ENCODE peak calls at places on chromosomes 3 and 15, in nine cellular contexts. S, H, Z, U, F, C, E, V and O are unnamed samples. For H3K9me3, the result is how much of the 10 kb centered on the place peaks cover.

GRCh38 chr15:83206971-83207621 is 527 bp downstream of the HDGFL3 start:
- DNase-seq in S (no peak), H (peak), Z (peak), U (no peak), F (peak), C (no peak), E (peak), V (peak), O (peak)

GRCh38 chr3:143331336-143331735 is 211.8 kb downstream of the CHST2 start:
- DNase-seq in S (no peak), H (peak), Z (peak), U (no peak), F (no peak), C (no peak), E (peak), V (no peak), O (no peak)

GRCh38 chr15:23064156-23064555 is 24.8 kb upstream of the TUBGCP5 start:
- DNase-seq in S (no peak), H (no peak), Z (no peak), U (no peak), F (no peak), C (no peak), E (no peak), V (no peak), O (no peak)

GRCh38 chr3:149581681-149582349 is 76.0 kb downstream of the WWTR1 start:
- DNase-seq in S (peak), H (peak), Z (peak), U (no peak), F (no peak), C (no peak), E (peak), V (peak), O (peak)

GRCh38 chr15:63015618-63016017 is 26.9 kb upstream of the TPM1 start:
- DNase-seq in S (peak), H (peak), Z (peak), U (no peak), F (no peak), C (no peak), E (peak), V (no peak), O (no peak)

GRCh38 chr3:146152841-146153240 is 8.1 kb downstream of the PLOD2 start:
- DNase-seq in S (no peak), H (no peak), Z (no peak), U (no peak), F (peak), C (no peak), E (no peak), V (no peak), O (peak)

GRCh38 chr3:172355836-172356235 is 92.4 kb downstream of the GHSR start:
- DNase-seq in S (peak), H (peak), Z (peak), U (no peak), F (no peak), C (no peak), E (peak), V (no peak), O (no peak)

GRCh38 chr3:75983609-75984290 is 198.4 kb upstream of the ZNF717 start:
- DNase-seq in S (peak), H (no peak), Z (no peak), U (no peak), F (no peak), C (no peak), E (peak), V (no peak), O (no peak)

GRCh38 chr3:181105636-181106035 is 116.1 kb upstream of the DNAJC19 start:
- DNase-seq in S (no peak), H (no peak), Z (no peak), U (no peak), F (no peak), C (no peak), E (no peak), V (no peak), O (no peak)

GRCh38 chr3:149247929-149248691 is 26.5 kb upstream of the CP start:
- DNase-seq in S (peak), H (peak), Z (peak), U (no peak), F (no peak), C (no peak), E (peak), V (no peak), O (no peak)

GRCh38 chr15:84981711-84982300 is at the start of gene PDE8A:
- DNase-seq in S (peak), H (peak), Z (peak), U (no peak), F (peak), C (peak), E (peak), V (no peak), O (peak)

GRCh38 chr3:126101521-126101982 is 17.6 kb upstream of the SLC41A3 start:
- DNase-seq in S (no peak), H (no peak), Z (peak), U (no peak), F (no peak), C (no peak), E (no peak), V (no peak), O (peak)

GRCh38 chr15:39638041-39638440 is 57.2 kb downstream of the THBS1 start:
- DNase-seq in S (no peak), H (no peak), Z (no peak), U (no peak), F (no peak), C (no peak), E (no peak), V (no peak), O (no peak)

GRCh38 chr3:36707623-36708409 is 56.5 kb downstream of the DCLK3 start:
- DNase-seq in S (peak), H (peak), Z (no peak), U (no peak), F (no peak), C (no peak), E (peak), V (no peak), O (no peak)

GRCh38 chr3:171810278-171811058 is at the start of gene PLD1:
- DNase-seq in S (peak), H (peak), Z (peak), U (no peak), F (peak), C (peak), E (no peak), V (peak), O (peak)

GRCh38 chr3:39144748-39145380 is 8.5 kb downstream of the CSRNP1 start:
- DNase-seq in S (no peak), H (no peak), Z (no peak), U (no peak), F (no peak), C (no peak), E (no peak), V (no peak), O (no peak)

GRCh38 chr3:185067173-185067572 is 85.7 kb downstream of the C3orf70 start:
- DNase-seq in S (no peak), H (no peak), Z (no peak), U (no peak), F (no peak), C (no peak), E (no peak), V (no peak), O (no peak)

GRCh38 chr15:95875141-95875643 is 455.3 kb upstream of the NR2F2 start:
- DNase-seq in S (no peak), H (peak), Z (peak), U (no peak), F (no peak), C (no peak), E (peak), V (peak), O (no peak)

GRCh38 chr3:172199850-172200369 is 160.5 kb downstream of the FNDC3B start:
- DNase-seq in S (no peak), H (no peak), Z (no peak), U (no peak), F (no peak), C (no peak), E (no peak), V (no peak), O (no peak)

GRCh38 chr3:133853925-133854227 is 41.8 kb downstream of the RAB6B start:
- DNase-seq in S (no peak), H (no peak), Z (no peak), U (no peak), F (no peak), C (no peak), E (no peak), V (no peak), O (no peak)

GRCh38 chr3:114685053-114685630 is 391.3 kb downstream of the TIGIT start:
- DNase-seq in S (no peak), H (no peak), Z (no peak), U (no peak), F (no peak), C (no peak), E (no peak), V (no peak), O (no peak)

GRCh38 chr15:91114301-91114700 is 14.2 kb downstream of the SV2B start:
- DNase-seq in S (no peak), H (no peak), Z (no peak), U (no peak), F (no peak), C (no peak), E (no peak), V (no peak), O (no peak)

GRCh38 chr15:70270752-70271111 is 173.0 kb upstream of the TLE3 start:
- DNase-seq in S (no peak), H (no peak), Z (no peak), U (no peak), F (no peak), C (no peak), E (no peak), V (no peak), O (no peak)

GRCh38 chr3:98690876-98691275 is 72.3 kb upstream of the ST3GAL6 start:
- DNase-seq in S (peak), H (peak), Z (no peak), U (no peak), F (no peak), C (no peak), E (peak), V (no peak), O (no peak)

GRCh38 chr3:33717616-33717865 is 513 bp downstream of the CLASP2 start:
- DNase-seq in S (peak), H (peak), Z (no peak), U (no peak), F (no peak), C (peak), E (no peak), V (peak), O (peak)

GRCh38 chr3:45273681-45274515 is 47.8 kb upstream of the TMEM158 start:
- DNase-seq in S (peak), H (no peak), Z (no peak), U (no peak), F (no peak), C (no peak), E (no peak), V (no peak), O (no peak)

GRCh38 chr3:197737749-197738462 is 1.2 kb upstream of the RUBCN start:
- DNase-seq in S (no peak), H (no peak), Z (no peak), U (no peak), F (no peak), C (no peak), E (no peak), V (no peak), O (no peak)
- H3K27ac ChIP-seq in S (no peak), H (peak), Z (no peak), U (peak), F (no peak), C (peak), E (no peak), V (peak), O (no peak)

DNA sequence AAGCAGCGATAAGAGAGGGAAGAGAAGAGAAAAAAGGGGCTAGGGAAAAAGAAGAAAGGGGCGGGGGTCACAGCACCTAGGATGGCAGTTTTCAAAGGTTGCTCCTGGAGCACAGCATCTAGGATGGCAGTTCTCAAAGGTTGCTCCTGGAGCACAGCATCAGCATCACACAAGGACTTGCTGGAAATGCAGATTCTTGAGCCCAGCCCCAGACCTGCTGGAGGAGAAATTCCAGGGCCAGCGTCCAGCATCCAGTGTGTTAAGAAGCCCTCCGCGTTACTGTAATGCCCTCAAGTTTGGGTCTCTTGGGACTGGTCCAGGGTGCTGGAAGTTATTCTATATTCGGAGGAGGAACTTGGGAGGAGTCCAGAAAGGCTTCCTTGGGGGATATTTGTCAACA is 519.5 kb downstream of the SHQ1 start:
- DNase-seq in S (no peak), H (no peak), Z (no peak), U (no peak), F (no peak), C (no peak), E (no peak), V (no peak), O (no peak)
- H3K4me3 ChIP-seq in S (no peak), H (no peak), Z (no peak), U (no peak), F (no peak), C (no peak), E (no peak), V (no peak), O (no peak)

GRCh38 chr3:197238842-197239241 is 59.6 kb downstream of the DLG1 start:
- DNase-seq in S (no peak), H (no peak), Z (no peak), U (no peak), F (no peak), C (no peak), E (no peak), V (no peak), O (no peak)

GRCh38 chr3:197237897-197238296 is 60.5 kb downstream of the DLG1 start:
- DNase-seq in S (no peak), H (no peak), Z (no peak), U (no peak), F (no peak), C (no peak), E (no peak), V (no peak), O (no peak)

GRCh38 chr3:197242784-197243432 is 55.5 kb downstream of the DLG1 start:
- DNase-seq in S (no peak), H (no peak), Z (no peak), U (no peak), F (no peak), C (no peak), E (no peak), V (no peak), O (no peak)

GRCh38 chr3:197241173-197241572 is 57.2 kb downstream of the DLG1 start:
- DNase-seq in S (peak), H (peak), Z (no peak), U (no peak), F (no peak), C (no peak), E (peak), V (no peak), O (no peak)

GRCh38 chr3:197239857-197240256 is 58.6 kb downstream of the DLG1 start:
- DNase-seq in S (no peak), H (peak), Z (no peak), U (no peak), F (no peak), C (no peak), E (peak), V (no peak), O (no peak)
- H3K9me3 ChIP-seq in S (under half), H (under half), Z (under half), U (under half), F (under half), C (under half), E (under half), V (under half), O (under half)

GRCh38 chr3:184016820-184017671 is 638 bp downstream of the ABCC5 start:
- DNase-seq in S (peak), H (peak), Z (peak), U (no peak), F (peak), C (no peak), E (peak), V (peak), O (peak)
- H3K27ac ChIP-seq in S (peak), H (peak), Z (no peak), U (peak), F (peak), C (peak), E (no peak), V (no peak), O (peak)

GRCh38 chr3:42117175-42118008 is 26.2 kb downstream of the TRAK1 start:
- DNase-seq in S (peak), H (peak), Z (peak), U (no peak), F (no peak), C (peak), E (peak), V (no peak), O (peak)
- H3K4me3 ChIP-seq in S (no peak), H (no peak), Z (no peak), U (no peak), F (no peak), C (no peak), E (no peak), V (no peak), O (no peak)

GRCh38 chr15:24976932-24977331 is 22.1 kb downstream of the SNRPN start:
- DNase-seq in S (peak), H (no peak), Z (no peak), U (no peak), F (no peak), C (no peak), E (no peak), V (no peak), O (no peak)
- H3K9me3 ChIP-seq in S (under half), H (under half), Z (under half), U (under half), F (under half), C (under half), E (under half), V (half or more), O (under half)

DNA sequence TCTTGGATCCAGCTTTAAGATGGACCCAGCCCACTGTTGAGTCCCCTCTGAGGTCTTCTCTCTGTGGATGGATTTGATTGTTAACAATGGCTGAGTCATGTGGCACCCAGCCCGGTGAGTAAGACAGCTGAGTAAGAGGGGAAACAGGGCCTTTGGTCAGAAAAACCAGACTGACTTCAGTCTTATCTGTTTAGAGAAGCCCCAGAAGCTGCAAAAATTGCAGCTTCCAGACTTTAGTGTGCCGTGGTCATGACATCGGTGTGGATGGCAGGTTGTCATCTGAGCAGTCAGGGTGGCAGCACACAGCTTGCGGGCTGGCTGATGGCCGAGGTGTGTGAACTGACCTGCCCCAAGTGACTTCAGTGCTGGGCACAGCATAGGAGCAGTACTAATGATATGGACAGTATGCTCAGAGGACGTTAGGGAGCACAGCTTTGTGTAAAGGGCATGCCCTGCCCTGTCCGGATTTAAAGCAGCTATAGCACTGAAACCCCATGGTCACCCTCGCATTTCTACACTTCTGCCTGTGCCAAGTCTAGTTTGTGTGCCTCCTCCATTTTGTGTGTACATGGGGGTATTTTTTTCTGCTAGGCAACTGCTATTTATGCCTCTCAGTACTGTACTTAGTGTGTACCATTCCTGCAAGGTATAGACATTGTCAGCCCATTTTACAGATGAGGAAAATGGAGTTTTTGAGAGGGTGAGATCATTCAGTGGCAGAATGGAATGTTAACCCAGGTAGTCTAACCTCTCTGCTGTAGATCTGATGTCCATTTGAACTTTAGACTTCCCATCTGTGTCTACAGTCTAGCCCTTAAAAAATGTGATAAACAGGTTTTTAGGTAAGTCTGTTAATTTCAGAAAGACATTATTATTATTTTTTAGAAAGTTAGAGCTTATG is 44.4 kb downstream of the FLNB start:
- DNase-seq in S (peak), H (peak), Z (peak), U (peak), F (peak), C (peak), E (peak), V (peak), O (peak)
- H3K27ac ChIP-seq in S (peak), H (no peak), Z (peak), U (peak), F (peak), C (no peak), E (peak), V (peak), O (peak)